ENCODE peak calls at places on chromosomes 3 and 15, in ten cellular contexts. G is dorsolateral prefrontal cortex; O is tibial artery; K is K562; Q is A673; U is stomach; W is HCT116; F is CD4-positive, alpha-beta T cell; Z is GM12878; S is testis. J is an unnamed sample.
A peak's percentile ranks its signal among the peaks of the same experiment; 100 is the strongest.

GRCh38 chr15:33506781-33507180 is 196.0 kb downstream of the RYR3 start:
- DNase-seq in G (no peak), O (no peak), K (no peak), Q (no peak), U (no peak), W (no peak), F (no peak), Z (no peak), S (no peak), J (no peak)

GRCh38 chr3:108662141-108662738 is 72.7 kb downstream of the DZIP3 start:
- DNase-seq in G (no peak), O (no peak), K (peak; percentile 65), Q (peak; percentile 84), U (no peak), W (peak; percentile 43), F (peak; percentile 37), Z (peak; percentile 11), S (peak; percentile 28), J (no peak)

GRCh38 chr3:190764231-190764630 is 98.3 kb downstream of the GMNC start:
- DNase-seq in G (no peak), O (no peak), K (no peak), Q (peak; percentile 47), U (no peak), W (no peak), F (no peak), Z (no peak), S (no peak), J (no peak)

GRCh38 chr3:119279101-119279554 is 15.1 kb upstream of the ARHGAP31 start:
- DNase-seq in G (peak; percentile 58), O (peak; percentile 83), K (no peak), Q (no peak), U (peak; percentile 63), W (no peak), F (no peak), Z (no peak), S (no peak), J (no peak)

GRCh38 chr3:64008017-64008416 is 15.3 kb downstream of the PSMD6 start:
- DNase-seq in G (no peak), O (no peak), K (no peak), Q (no peak), U (no peak), W (no peak), F (no peak), Z (no peak), S (no peak), J (no peak)

GRCh38 chr15:60390231-60390630 is 7.6 kb downstream of the ANXA2 start:
- DNase-seq in G (no peak), O (no peak), K (no peak), Q (no peak), U (no peak), W (no peak), F (no peak), Z (no peak), S (no peak), J (no peak)

GRCh38 chr3:175778994-175779393 is 919.9 kb downstream of the NAALADL2 start:
- DNase-seq in G (no peak), O (no peak), K (no peak), Q (no peak), U (no peak), W (no peak), F (no peak), Z (no peak), S (no peak), J (no peak)

GRCh38 chr15:25536801-25537310 is 98.0 kb upstream of the UBE3A start:
- DNase-seq in G (no peak), O (no peak), K (no peak), Q (no peak), U (no peak), W (no peak), F (no peak), Z (no peak), S (no peak), J (no peak)

GRCh38 chr15:81038975-81039607 is 38.4 kb downstream of the TLNRD1 start:
- DNase-seq in G (no peak), O (no peak), K (no peak), Q (no peak), U (peak; percentile 50), W (no peak), F (no peak), Z (no peak), S (no peak), J (no peak)

GRCh38 chr3:133926736-133927542 is 31.3 kb upstream of the RAB6B start:
- DNase-seq in G (no peak), O (peak; percentile 60), K (peak; percentile 6), Q (peak; percentile 35), U (no peak), W (no peak), F (no peak), Z (no peak), S (peak; percentile 24), J (no peak)

GRCh38 chr3:187025656-187026320 is 95.5 kb downstream of the ST6GAL1 start:
- DNase-seq in G (no peak), O (no peak), K (peak; percentile 57), Q (no peak), U (no peak), W (no peak), F (no peak), Z (peak; percentile 71), S (no peak), J (no peak)

GRCh38 chr15:100704281-100705055 is 102.1 kb downstream of the ASB7 start:
- DNase-seq in G (no peak), O (no peak), K (no peak), Q (no peak), U (no peak), W (no peak), F (no peak), Z (no peak), S (no peak), J (no peak)

GRCh38 chr3:46978381-46978780 is 1.1 kb upstream of the NBEAL2 start:
- DNase-seq in G (no peak), O (no peak), K (no peak), Q (no peak), U (no peak), W (no peak), F (no peak), Z (no peak), S (no peak), J (no peak)

GRCh38 chr15:38894260-38894948 is 329.8 kb upstream of the RASGRP1 start:
- DNase-seq in G (no peak), O (no peak), K (no peak), Q (no peak), U (no peak), W (no peak), F (no peak), Z (no peak), S (no peak), J (no peak)

DNA sequence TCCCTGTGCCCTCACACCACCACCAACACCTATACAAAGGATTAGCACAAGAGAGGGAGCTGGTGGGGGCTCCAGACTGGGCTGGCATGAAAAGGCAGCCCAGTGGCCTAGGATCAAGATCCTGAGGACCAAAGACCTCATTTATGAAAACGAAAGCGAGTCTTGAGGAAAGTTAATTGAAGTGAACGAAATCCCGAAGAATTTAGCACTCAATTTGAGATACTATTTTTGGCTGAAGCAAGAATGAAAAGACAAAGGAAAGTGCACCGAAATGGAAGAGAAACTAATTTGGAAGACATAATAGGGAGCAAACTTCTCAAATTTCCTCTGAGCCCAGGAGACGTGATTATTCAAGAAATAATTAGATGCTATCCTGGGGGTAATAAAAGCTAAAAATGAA is 68.7 kb upstream of the SLC6A11 start:
- DNase-seq in G (no peak), O (no peak), K (no peak), Q (no peak), U (no peak), W (no peak), F (no peak), Z (no peak), S (no peak), J (peak; percentile 22)
- H3K27me3 ChIP-seq in G (no peaks in the 10 kb centered on the region), O (no peaks in the 10 kb centered on the region), K (no peaks in the 10 kb centered on the region), Q (peaks cover 25% of the 10 kb centered on the region), U (peaks cover 17% of the 10 kb centered on the region), W (peaks cover 58% of the 10 kb centered on the region), F (peaks cover 21% of the 10 kb centered on the region), Z (no peaks in the 10 kb centered on the region), S (no peaks in the 10 kb centered on the region), J (no peaks in the 10 kb centered on the region)

GRCh38 chr3:10995871-10996270 is 3.3 kb downstream of the SLC6A1 start:
- DNase-seq in G (no peak), O (no peak), K (no peak), Q (no peak), U (no peak), W (no peak), F (no peak), Z (no peak), S (no peak), J (no peak)

GRCh38 chr3:10993729-10994065 is 1.1 kb downstream of the SLC6A1 start:
- DNase-seq in G (no peak), O (no peak), K (no peak), Q (no peak), U (no peak), W (no peak), F (no peak), Z (no peak), S (no peak), J (no peak)

GRCh38 chr3:10992017-10992945 is at the start of gene SLC6A1:
- DNase-seq in G (peak; percentile 64), O (peak; percentile 68), K (peak; percentile 5), Q (peak; percentile 17), U (no peak), W (no peak), F (no peak), Z (no peak), S (peak; percentile 36), J (no peak)

GRCh38 chr3:10992946-10993728 is 589 bp downstream of the SLC6A1 start:
- DNase-seq in G (no peak), O (no peak), K (no peak), Q (no peak), U (no peak), W (no peak), F (no peak), Z (no peak), S (no peak), J (no peak)

GRCh38 chr3:10994311-10994710 is 1.8 kb downstream of the SLC6A1 start:
- DNase-seq in G (peak; percentile 60), O (no peak), K (no peak), Q (no peak), U (no peak), W (no peak), F (no peak), Z (no peak), S (no peak), J (no peak)
- H3K27me3 ChIP-seq in G (no peaks in the 10 kb centered on the region), O (no peaks in the 10 kb centered on the region), K (peaks cover 53% of the 10 kb centered on the region), Q (peaks cover 76% of the 10 kb centered on the region), U (peaks cover 54% of the 10 kb centered on the region), W (peaks cover 64% of the 10 kb centered on the region), F (peaks cover 53% of the 10 kb centered on the region), Z (peaks cover 1% of the 10 kb centered on the region), S (no peaks in the 10 kb centered on the region), J (no peaks in the 10 kb centered on the region)

GRCh38 chr15:62173215-62173614 is 8.1 kb upstream of the C2CD4B start:
- DNase-seq in G (no peak), O (no peak), K (no peak), Q (peak; percentile 35), U (no peak), W (no peak), F (no peak), Z (no peak), S (no peak), J (no peak)
- H3K27me3 ChIP-seq in G (no peaks in the 10 kb centered on the region), O (no peaks in the 10 kb centered on the region), K (peaks cover 9% of the 10 kb centered on the region), Q (no peaks in the 10 kb centered on the region), U (no peaks in the 10 kb centered on the region), W (no peaks in the 10 kb centered on the region), F (peaks cover 24% of the 10 kb centered on the region), Z (peaks cover 3% of the 10 kb centered on the region), S (no peaks in the 10 kb centered on the region), J (no peaks in the 10 kb centered on the region)

DNA sequence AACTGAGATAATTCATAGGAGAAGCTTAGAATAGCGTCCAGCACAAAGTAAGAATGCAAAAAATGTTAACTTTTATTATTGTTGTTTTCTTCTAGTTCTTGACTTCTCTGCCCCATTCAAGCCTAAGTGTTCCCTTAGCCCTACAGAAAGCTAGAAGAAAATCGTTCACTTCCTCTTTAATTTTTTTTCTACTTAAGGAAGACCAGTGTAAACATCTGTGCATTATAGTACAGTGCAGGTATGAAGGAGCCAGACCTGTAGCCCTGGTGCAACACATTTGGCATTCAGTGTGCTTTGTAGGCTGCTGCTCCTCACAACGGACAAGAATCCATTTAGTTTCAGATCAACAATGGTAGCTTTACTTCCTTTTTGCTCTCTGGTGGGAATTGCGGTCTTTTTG is 127.8 kb upstream of the SLC7A14 start:
- DNase-seq in G (no peak), O (no peak), K (no peak), Q (no peak), U (no peak), W (no peak), F (no peak), Z (no peak), S (no peak), J (no peak)
- H3K27me3 ChIP-seq in G (no peaks in the 10 kb centered on the region), O (no peaks in the 10 kb centered on the region), K (no peaks in the 10 kb centered on the region), Q (no peaks in the 10 kb centered on the region), U (no peaks in the 10 kb centered on the region), W (no peaks in the 10 kb centered on the region), F (peaks cover 4% of the 10 kb centered on the region), Z (no peaks in the 10 kb centered on the region), S (no peaks in the 10 kb centered on the region), J (no peaks in the 10 kb centered on the region)

J was measured in ascending aorta.